ENCODE peak calls at places on chromosomes 3 and 15, in six cellular contexts. Q is psoas muscle, H is endodermal cell, M is RWPE2, P is colonic mucosa, O is Caco-2. K is an unnamed sample. For H3K9me3 and H3K36me3, the result is how much of the 10 kb centered on the place peaks cover.

GRCh38 chr15:56869573-56869972 is 48.9 kb upstream of the TCF12 start:
- DNase-seq in M (no peak), O (peak), H (peak), Q (peak), P (peak), K (peak)

GRCh38 chr3:99669879-99670555 is 31.6 kb downstream of the COL8A1 start:
- DNase-seq in P (no peak), H (no peak), M (no peak), O (no peak), Q (no peak), K (no peak)

GRCh38 chr3:197427013-197427412 is 128.6 kb upstream of the DLG1 start:
- DNase-seq in M (no peak), P (no peak), O (no peak), H (no peak), Q (no peak), K (peak)

GRCh38 chr3:791442-791841 is 301.4 kb upstream of the CNTN6 start:
- DNase-seq in O (no peak), P (no peak), H (no peak), Q (no peak), M (no peak), K (no peak)

GRCh38 chr15:39860200-39860599 is 59.9 kb downstream of the GPR176 start:
- DNase-seq in Q (no peak), H (no peak), O (no peak), P (no peak), M (no peak), K (no peak)

GRCh38 chr15:66701422-66702034 is 508 bp upstream of the SMAD6 start:
- DNase-seq in M (no peak), O (no peak), H (no peak), P (peak), Q (peak), K (peak)

GRCh38 chr3:67804089-67804488 is 149.7 kb upstream of the SUCLG2 start:
- DNase-seq in O (no peak), Q (no peak), P (no peak), M (no peak), H (peak), K (no peak)

GRCh38 chr3:101303089-101303731 is 17.2 kb downstream of the IMPG2 start:
- DNase-seq in O (no peak), H (no peak), P (no peak), Q (no peak), M (no peak), K (no peak)

GRCh38 chr3:24101676-24102168 is 156.6 kb downstream of the NR1D2 start:
- DNase-seq in M (no peak), Q (no peak), O (no peak), P (no peak), H (no peak), K (no peak)

DNA sequence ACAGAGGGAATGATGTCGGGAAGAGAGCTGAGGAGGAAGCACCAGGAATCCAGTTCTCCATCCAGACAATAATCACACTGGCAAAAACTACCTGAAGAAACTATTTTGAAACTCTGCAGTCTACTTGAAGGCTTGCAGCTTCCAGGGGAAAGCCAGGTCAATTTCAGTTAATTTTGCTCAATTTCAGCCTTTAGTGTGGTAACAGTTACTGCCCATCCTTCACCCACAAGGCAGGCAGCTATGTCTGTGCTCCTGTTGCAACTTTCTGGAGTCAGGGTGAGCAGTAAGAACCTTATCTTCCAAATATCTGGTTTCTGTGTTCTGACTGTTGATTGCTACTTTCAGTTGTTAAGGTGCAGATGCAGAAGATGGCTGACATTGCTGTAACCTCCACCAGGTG is 221.7 kb downstream of the ADAMTS17 start:
- DNase-seq in H (no peak), Q (no peak), O (no peak), M (peak), P (no peak), K (no peak)
- H3K9me3 ChIP-seq in H (under half), Q (under half), O (under half), M (under half), P (under half), K (under half)

GRCh38 chr3:185677146-185677829 is 91.2 kb downstream of the SENP2 start:
- DNase-seq in M (no peak), Q (no peak), H (peak), P (peak), O (peak), K (peak)

GRCh38 chr3:185680216-185680615 is 94.1 kb downstream of the SENP2 start:
- DNase-seq in Q (no peak), O (no peak), M (no peak), H (no peak), P (no peak), K (no peak)

GRCh38 chr3:185678027-185678426 is 91.9 kb downstream of the SENP2 start:
- DNase-seq in H (no peak), O (no peak), P (no peak), M (no peak), Q (no peak), K (no peak)
- H3K36me3 ChIP-seq in H (half or more), O (under half), P (under half), M (half or more), Q (under half), K (half or more)

GRCh38 chr3:126692858-126693257 is 11.2 kb upstream of the CHCHD6 start:
- DNase-seq in M (no peak), Q (no peak), O (no peak), H (peak), P (no peak), K (no peak)
- TF ChIP-seq CTCF in M (no peak), Q (no peak), O (no peak), H (peak), P (no peak), K (no peak)

GRCh38 chr3:46030626-46031025 is 3.3 kb upstream of the XCR1 start:
- DNase-seq in Q (no peak), P (no peak), H (no peak), M (no peak), O (no peak), K (no peak)

GRCh38 chr3:46031747-46032146 is 4.5 kb upstream of the XCR1 start:
- DNase-seq in Q (no peak), H (no peak), P (no peak), M (no peak), O (no peak), K (no peak)

GRCh38 chr3:46027736-46028397 is 584 bp upstream of the XCR1 start:
- DNase-seq in Q (no peak), O (peak), H (no peak), P (no peak), M (no peak), K (no peak)

GRCh38 chr3:46031269-46031668 is 4.0 kb upstream of the XCR1 start:
- DNase-seq in P (no peak), Q (no peak), O (no peak), M (no peak), H (no peak), K (no peak)

GRCh38 chr3:46029953-46030543 is 2.8 kb upstream of the XCR1 start:
- DNase-seq in Q (no peak), P (no peak), O (no peak), M (no peak), H (no peak), K (no peak)
- H3K9me3 ChIP-seq in Q (under half), P (under half), O (under half), M (under half), H (under half), K (under half)